ENCODE peak calls at places on chromosomes 13 and 19, in five cellular contexts. S, R, X, J and M are unnamed samples.

GRCh38 chr13:66574606-66575005 is 655.5 kb downstream of the PCDH9 start:
- DNase-seq in S (no peak), R (no peak), X (peak), J (no peak), M (no peak)

GRCh38 chr19:49786432-49786831 is 19.6 kb downstream of the AP2A1 start:
- DNase-seq in S (no peak), R (peak), X (peak), J (no peak), M (peak)

GRCh38 chr13:21619633-21620220 is 15.8 kb upstream of the MICU2 start:
- DNase-seq in S (no peak), R (no peak), X (no peak), J (no peak), M (no peak)

GRCh38 chr13:110133425-110134235 is 173.3 kb downstream of the COL4A1 start:
- DNase-seq in S (no peak), R (no peak), X (no peak), J (no peak), M (no peak)

GRCh38 chr19:5142725-5143097 is 173.8 kb downstream of the KDM4B start:
- DNase-seq in S (no peak), R (no peak), X (no peak), J (no peak), M (no peak)

GRCh38 chr13:81606074-81606473 is 1265.1 kb upstream of the SPRY2 start:
- DNase-seq in S (no peak), R (no peak), X (no peak), J (no peak), M (no peak)

GRCh38 chr19:6060600-6061391 is 49.5 kb downstream of the RFX2 start:
- DNase-seq in S (no peak), R (peak), X (peak), J (peak), M (peak)

GRCh38 chr13:111638233-111638632 is 317.8 kb downstream of the TEX29 start:
- DNase-seq in S (no peak), R (no peak), X (no peak), J (peak), M (no peak)

GRCh38 chr13:30739646-30740642 is 4.6 kb downstream of the ALOX5AP start:
- DNase-seq in S (peak), R (peak), X (peak), J (no peak), M (peak)

GRCh38 chr13:108795841-108796240 is 166.4 kb downstream of the MYO16 start:
- DNase-seq in S (no peak), R (no peak), X (no peak), J (no peak), M (no peak)

GRCh38 chr19:41930926-41931592 is 2.8 kb upstream of the ERFL start:
- DNase-seq in S (peak), R (no peak), X (no peak), J (peak), M (no peak)
- TF ChIP-seq CTCF in S (peak), R (peak), X (peak), J (peak), M (peak)

GRCh38 chr19:17725422-17726078 is 6.3 kb downstream of the MAP1S start:
- DNase-seq in S (no peak), R (no peak), X (no peak), J (peak), M (no peak)
- TF ChIP-seq CTCF in S (peak), R (peak), X (peak), J (peak), M (peak)

DNA sequence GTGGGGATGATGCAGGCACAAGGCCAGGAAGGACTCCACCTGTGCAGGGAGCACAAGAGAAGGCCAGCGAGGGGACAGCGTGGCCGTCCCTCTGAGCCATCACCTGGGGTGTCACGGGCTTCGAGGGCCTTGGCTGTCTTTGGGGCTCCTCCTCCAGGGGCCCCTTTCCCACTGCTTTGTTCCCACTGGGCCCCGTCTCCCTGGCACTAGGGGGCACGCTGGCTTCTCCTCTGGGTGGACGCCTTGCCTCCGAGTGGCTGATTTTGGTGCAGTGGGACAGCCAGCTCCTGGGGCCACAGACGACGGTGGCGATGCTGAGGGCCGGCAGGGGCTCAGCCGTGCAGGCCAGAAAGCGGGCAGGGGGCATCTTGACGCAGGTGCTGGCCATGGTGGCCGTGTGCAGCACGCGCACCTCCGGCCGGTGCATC is 43.2 kb upstream of the GRTP1 start:
- DNase-seq in S (no peak), R (no peak), X (no peak), J (peak), M (no peak)
- TF ChIP-seq CTCF in S (no peak), R (no peak), X (no peak), J (no peak), M (no peak)

GRCh38 chr19:1811942-1812425 is at the start of gene ATP8B3:
- DNase-seq in S (no peak), R (no peak), X (no peak), J (no peak), M (no peak)

GRCh38 chr19:1813197-1813836 is 1.2 kb upstream of the ATP8B3 start:
- DNase-seq in S (no peak), R (no peak), X (no peak), J (no peak), M (no peak)

GRCh38 chr19:1811472-1811894 is 593 bp downstream of the ATP8B3 start:
- DNase-seq in S (peak), R (peak), X (peak), J (no peak), M (peak)

GRCh38 chr19:1813837-1814217 is 1.8 kb upstream of the ATP8B3 start:
- DNase-seq in S (no peak), R (no peak), X (no peak), J (no peak), M (no peak)

DNA sequence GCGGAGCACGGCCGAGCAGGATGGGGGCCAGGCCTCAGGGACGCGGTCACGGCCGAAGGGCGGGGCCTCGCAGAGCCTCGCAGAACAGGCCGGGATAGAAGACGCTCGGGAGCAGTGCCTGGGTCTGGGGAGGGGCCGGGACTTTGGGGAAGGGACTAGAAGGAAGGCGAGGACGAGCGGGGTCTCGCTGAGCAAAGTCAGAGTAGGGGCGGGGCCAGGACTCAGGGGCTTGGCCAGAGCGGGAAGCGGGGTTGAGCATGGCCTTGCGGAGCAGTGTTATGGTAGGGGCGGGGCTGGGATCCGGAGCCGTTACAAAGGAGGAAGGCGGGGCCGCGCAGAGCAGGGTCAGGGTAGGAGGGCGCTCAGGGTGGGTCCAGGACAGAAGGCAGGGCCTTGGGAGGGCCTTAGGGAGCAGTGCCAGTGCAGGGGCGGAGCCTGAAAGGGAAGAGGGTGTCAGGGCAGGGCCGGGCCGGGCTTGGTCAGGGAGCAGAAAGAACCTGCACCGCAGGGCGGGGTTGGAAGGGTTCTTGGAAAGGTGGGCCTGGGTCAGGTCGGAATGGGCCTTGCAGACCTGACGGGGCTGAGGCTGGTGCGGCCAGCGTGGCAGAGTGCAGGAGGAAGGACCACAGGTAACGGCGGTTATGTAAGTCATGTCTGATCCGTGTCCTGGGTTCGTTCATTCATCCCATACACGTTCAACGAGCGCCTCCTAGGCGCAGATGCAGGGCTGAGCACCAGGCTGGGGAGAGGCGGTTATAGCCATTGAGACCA is 535 bp upstream of the ATP8B3 start:
- DNase-seq in S (peak), R (peak), X (peak), J (peak), M (peak)
- TF ChIP-seq CTCF in S (peak), R (peak), X (peak), J (peak), M (peak)

GRCh38 chr19:34454685-34455084 is 26.5 kb downstream of the UBA2 start:
- DNase-seq in S (no peak), R (no peak), X (no peak), J (no peak), M (no peak)
- TF ChIP-seq CTCF in S (no peak), R (no peak), X (no peak), J (no peak), M (no peak)

GRCh38 chr19:7968008-7968795 is 24.7 kb upstream of the TIMM44 start:
- DNase-seq in S (no peak), R (no peak), X (no peak), J (no peak), M (no peak)
- TF ChIP-seq CTCF in S (no peak), R (no peak), X (no peak), J (no peak), M (no peak)

GRCh38 chr19:17340871-17341357 is 3.6 kb downstream of the GTPBP3 start:
- DNase-seq in S (no peak), R (no peak), X (no peak), J (peak), M (no peak)
- TF ChIP-seq CTCF in S (no peak), R (no peak), X (no peak), J (no peak), M (no peak)

DNA sequence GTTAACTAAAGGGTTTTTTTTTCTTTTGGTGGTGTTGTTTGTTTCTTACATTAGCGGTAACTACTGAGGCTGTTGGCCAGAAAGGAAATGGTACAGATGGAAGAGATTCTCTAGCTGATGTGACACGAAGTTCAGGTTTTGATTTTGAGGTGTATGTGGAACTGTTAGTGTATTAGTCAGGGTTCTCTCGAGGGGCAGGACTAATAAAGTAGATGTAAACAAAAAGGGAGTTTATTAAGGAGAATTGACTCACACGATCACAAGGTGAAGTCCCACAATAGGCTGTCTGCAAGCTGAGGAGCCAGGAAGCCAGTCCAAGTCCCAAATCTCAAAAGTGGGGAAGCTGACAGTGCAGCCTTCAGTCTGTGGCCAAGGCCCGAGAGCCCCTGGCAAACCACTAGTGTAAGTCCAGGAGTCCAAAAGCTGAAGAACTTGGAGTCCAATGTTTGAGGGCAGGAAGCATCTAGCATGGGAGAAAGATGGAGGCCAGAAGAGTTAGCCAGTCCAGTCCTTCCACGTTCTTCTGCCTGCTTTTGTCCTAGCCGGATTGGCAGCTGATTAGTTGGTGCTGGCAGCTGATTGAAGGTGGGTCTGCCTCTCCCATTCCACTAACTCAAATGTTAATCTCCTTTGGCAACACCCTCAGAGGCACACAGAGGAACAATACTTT is 577.6 kb downstream of the EFNB2 start:
- DNase-seq in S (no peak), R (no peak), X (no peak), J (no peak), M (no peak)
- TF ChIP-seq CTCF in S (no peak), R (no peak), X (no peak), J (no peak), M (no peak)

GRCh38 chr13:113731192-113732175 is 27.5 kb upstream of the TMEM255B start:
- DNase-seq in S (no peak), R (no peak), X (no peak), J (no peak), M (no peak)
- TF ChIP-seq CTCF in S (no peak), R (no peak), X (no peak), J (peak), M (no peak)